ENCODE peak calls at places on chromosome 1, in nine cellular contexts. N is stomach, E is MCF 10A, W is heart right ventricle, S is endothelial cell, T is WTC11, M is keratinocyte, U is astrocyte of the spinal cord, B is RWPE1. J is an unnamed sample.

GRCh38 chr1:38028105-38028591 is 15.6 kb downstream of the UTP11 start:
- DNase-seq in N (no peak), W (no peak), S (no peak), M (no peak), U (no peak), E (peak; percentile 66), B (peak; percentile 84), T (no peak), J (peak; percentile 86)

GRCh38 chr1:218872026-218872425 is 301.7 kb upstream of the LYPLAL1 start:
- DNase-seq in B (no peak), S (no peak), M (no peak), W (no peak), E (no peak), T (no peak), N (no peak), U (no peak), J (no peak)

GRCh38 chr1:8880068-8880676 is 1.7 kb upstream of the ENO1 start:
- DNase-seq in S (no peak), E (peak; percentile 96), N (peak; percentile 61), W (no peak), T (no peak), U (peak; percentile 95), B (peak; percentile 88), M (no peak), J (peak; percentile 76)

GRCh38 chr1:76938304-76938703 is 71.0 kb downstream of the ST6GALNAC5 start:
- DNase-seq in W (no peak), B (no peak), S (no peak), M (no peak), N (no peak), U (no peak), E (no peak), T (no peak), J (no peak)

GRCh38 chr1:100868364-100868995 is 26.2 kb downstream of the EXTL2 start:
- DNase-seq in N (no peak), B (peak; percentile 25), S (no peak), U (peak; percentile 72), W (no peak), T (no peak), M (no peak), E (peak; percentile 49), J (no peak)

GRCh38 chr1:38586993-38587646 is 272.5 kb downstream of the RRAGC start:
- DNase-seq in S (peak; percentile 73), U (no peak), W (peak; percentile 34), T (peak; percentile 84), B (no peak), M (no peak), E (peak; percentile 53), N (peak; percentile 46), J (peak; percentile 63)

GRCh38 chr1:207128336-207128921 is 24.4 kb downstream of the C4BPA start:
- DNase-seq in S (no peak), W (no peak), N (no peak), U (no peak), M (no peak), T (no peak), B (no peak), E (no peak), J (no peak)

GRCh38 chr1:192224386-192224785 is 66.1 kb downstream of the RGS18 start:
- DNase-seq in S (no peak), T (no peak), U (peak; percentile 71), E (no peak), B (no peak), N (no peak), M (no peak), W (no peak), J (no peak)

GRCh38 chr1:206590025-206590834 is 22.0 kb downstream of the EIF2D start:
- DNase-seq in M (peak; percentile 59), W (no peak), E (peak; percentile 95), N (no peak), U (peak; percentile 78), B (peak; percentile 96), S (no peak), T (peak; percentile 34), J (peak; percentile 85)

GRCh38 chr1:112026501-112026900 is 37.0 kb upstream of the KCND3 start:
- DNase-seq in S (no peak), T (no peak), W (no peak), N (no peak), B (no peak), E (no peak), M (no peak), U (no peak), J (no peak)

GRCh38 chr1:154478639-154479038 is 23.4 kb upstream of the TDRD10 start:
- DNase-seq in U (peak; percentile 30), E (peak; percentile 60), S (no peak), N (no peak), B (no peak), W (no peak), T (no peak), M (no peak), J (peak; percentile 42)
- TF ChIP-seq CTCF in U (no peak), E (no peak), S (no peak), N (no peak), B (no peak), W (no peak), T (no peak), M (peak; percentile 18), J (peak; percentile 57)

GRCh38 chr1:24971539-24971938 is 41.5 kb upstream of the RUNX3 start:
- DNase-seq in S (no peak), B (no peak), N (no peak), M (no peak), W (no peak), U (no peak), T (no peak), E (no peak), J (peak; percentile 60)

GRCh38 chr1:24968941-24969585 is 39.0 kb upstream of the RUNX3 start:
- DNase-seq in B (peak; percentile 30), E (no peak), M (no peak), S (no peak), T (no peak), U (no peak), N (no peak), W (no peak), J (peak; percentile 54)

GRCh38 chr1:24970399-24970753 is 40.3 kb upstream of the RUNX3 start:
- DNase-seq in B (peak; percentile 34), U (peak; percentile 63), E (peak; percentile 51), T (peak; percentile 52), S (no peak), N (no peak), W (no peak), M (peak; percentile 28), J (peak; percentile 48)

GRCh38 chr1:24970926-24971530 is 41.0 kb upstream of the RUNX3 start:
- DNase-seq in M (no peak), N (no peak), B (no peak), W (no peak), U (no peak), S (no peak), T (no peak), E (no peak), J (peak; percentile 75)

DNA sequence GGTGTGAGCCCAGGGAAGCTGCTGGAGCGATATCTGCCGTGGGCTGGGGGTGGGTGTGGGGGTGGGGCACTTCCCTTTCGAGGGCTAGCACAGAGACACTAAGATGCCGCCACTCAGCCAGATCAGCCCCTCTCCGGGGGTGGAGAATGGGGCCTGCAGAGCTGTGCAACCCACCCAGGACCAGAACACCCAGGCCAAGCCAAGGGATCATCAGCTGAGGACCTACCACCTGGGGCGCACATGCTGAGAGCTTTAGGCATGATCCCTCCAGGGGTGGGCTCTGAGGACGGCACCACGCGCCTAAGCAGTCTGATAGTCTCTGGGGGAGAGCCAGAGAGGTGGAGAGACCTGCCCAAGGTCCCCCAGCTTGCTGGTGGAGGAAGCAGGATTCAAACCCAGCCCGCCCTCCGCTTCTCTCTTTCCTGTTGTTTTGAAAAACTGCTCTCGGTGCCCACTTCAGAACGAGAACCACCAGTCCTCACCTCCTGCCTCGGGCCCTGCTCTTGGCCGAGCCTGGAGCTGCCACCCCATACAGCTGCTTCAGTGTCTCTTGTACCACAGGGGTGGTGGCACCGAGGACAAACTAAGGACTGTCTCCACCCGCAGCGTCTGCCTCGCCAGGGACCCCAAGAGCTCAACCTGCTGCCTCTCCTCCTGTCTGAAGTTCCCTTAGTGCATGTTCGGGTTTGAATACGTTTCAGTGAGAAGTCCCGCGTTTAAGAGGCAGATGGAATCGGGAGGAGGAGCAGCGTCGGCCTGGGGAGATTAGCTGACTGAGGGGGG is 39.7 kb upstream of the RUNX3 start:
- DNase-seq in T (no peak), S (no peak), U (no peak), E (no peak), W (no peak), M (no peak), N (no peak), B (no peak), J (peak; percentile 53)
- TF ChIP-seq CTCF in T (no peak), S (no peak), U (no peak), E (no peak), W (no peak), M (no peak), N (no peak), B (no peak), J (no peak)

GRCh38 chr1:166350490-166350889 is 183.7 kb upstream of the FAM78B start:
- DNase-seq in U (no peak), E (no peak), M (no peak), T (peak; percentile 21), B (no peak), W (no peak), S (no peak), N (no peak), J (no peak)
- TF ChIP-seq CTCF in U (no peak), E (no peak), M (no peak), T (no peak), B (no peak), W (no peak), S (no peak), N (no peak), J (no peak)

GRCh38 chr1:7539772-7540175 is 231.3 kb upstream of the VAMP3 start:
- DNase-seq in S (peak; percentile 66), E (peak; percentile 85), T (peak; percentile 88), B (peak; percentile 50), M (peak; percentile 80), W (no peak), U (peak; percentile 15), N (peak; percentile 62), J (peak; percentile 63)

GRCh38 chr1:7540816-7541215 is 230.3 kb upstream of the VAMP3 start:
- DNase-seq in W (no peak), S (no peak), T (no peak), B (no peak), U (no peak), N (no peak), E (no peak), M (no peak), J (no peak)

GRCh38 chr1:7536891-7537591 is 234.1 kb upstream of the VAMP3 start:
- DNase-seq in U (no peak), T (no peak), M (no peak), B (no peak), E (no peak), N (no peak), W (no peak), S (no peak), J (no peak)

GRCh38 chr1:7538033-7538432 is 233.1 kb upstream of the VAMP3 start:
- DNase-seq in S (no peak), U (peak; percentile 62), M (no peak), T (no peak), B (no peak), W (no peak), N (no peak), E (no peak), J (no peak)

GRCh38 chr1:7538849-7539771 is 232.0 kb upstream of the VAMP3 start:
- DNase-seq in M (no peak), B (no peak), U (no peak), S (no peak), E (peak; percentile 25), T (peak; percentile 35), N (no peak), W (no peak), J (no peak)
- TF ChIP-seq CTCF in M (no peak), B (no peak), U (no peak), S (no peak), E (no peak), T (no peak), N (no peak), W (no peak), J (no peak)

J was measured in activated CD8-positive, alpha-beta T cell treated with anti-CD3 and anti-CD28 coated beads for 36 hours.